ENCODE peak calls at places on chromosomes 11 and 22, in four cellular contexts. Q is kidney, O is testis, Y is BE2C. B is an unnamed sample. For H3K4me1, the result is how much of the 10 kb centered on the place peaks cover.

GRCh38 chr22:26707581-26707980 is 50.2 kb downstream of the MIAT start:
- DNase-seq in Q (no peak), O (no peak), Y (no peak), B (no peak)

GRCh38 chr22:36111316-36111715 is 49.2 kb downstream of the APOL3 start:
- DNase-seq in Q (peak), O (no peak), Y (no peak), B (no peak)

GRCh38 chr22:37569921-37570660 is 9.8 kb downstream of the LGALS2 start:
- DNase-seq in Q (no peak), O (no peak), Y (no peak), B (no peak)

GRCh38 chr11:130866831-130867230 is 49.4 kb downstream of the SNX19 start:
- DNase-seq in Q (no peak), O (no peak), Y (no peak), B (no peak)

GRCh38 chr11:65102142-65103095 is 6.4 kb downstream of the VPS51 start:
- DNase-seq in Q (no peak), O (no peak), Y (no peak), B (no peak)

GRCh38 chr11:69950120-69950519 is 128.0 kb upstream of the ANO1 start:
- DNase-seq in Q (peak), O (peak), Y (peak), B (no peak)

GRCh38 chr11:128603003-128603715 is 15.8 kb upstream of the ETS1 start:
- DNase-seq in Q (no peak), O (no peak), Y (no peak), B (no peak)

GRCh38 chr22:37994982-37995381 is 10.6 kb upstream of the SOX10 start:
- DNase-seq in Q (no peak), O (no peak), Y (no peak), B (no peak)

GRCh38 chr22:37019309-37020191 is at the start of the genes MPST and TST:
- DNase-seq in Q (peak), O (peak), Y (peak), B (no peak)

GRCh38 chr11:131465746-131466145 is 95.3 kb downstream of the NTM start:
- DNase-seq in Q (no peak), O (no peak), Y (no peak), B (no peak)

GRCh38 chr22:40310081-40310770 is 36.1 kb upstream of the ADSL start:
- DNase-seq in Q (no peak), O (no peak), Y (no peak), B (no peak)

GRCh38 chr11:74739546-74740270 is 8.5 kb upstream of the CHRDL2 start:
- DNase-seq in Q (no peak), O (peak), Y (peak), B (no peak)

GRCh38 chr11:62419560-62420342 is 918 bp downstream of the SCGB1A1 start:
- DNase-seq in Q (no peak), O (no peak), Y (no peak), B (no peak)

GRCh38 chr22:23008887-23009286 is 61.4 kb upstream of the GNAZ start:
- DNase-seq in Q (no peak), O (no peak), Y (no peak), B (no peak)

GRCh38 chr11:123166095-123166559 is 28.9 kb downstream of the CLMP start:
- DNase-seq in Q (peak), O (peak), Y (peak), B (no peak)

GRCh38 chr11:787084-787675 is 2.7 kb downstream of the CEND1 start:
- DNase-seq in Q (no peak), O (no peak), Y (no peak), B (no peak)

GRCh38 chr11:69652999-69653398 is 12.0 kb downstream of the CCND1 start:
- DNase-seq in Q (peak), O (no peak), Y (no peak), B (no peak)

GRCh38 chr11:78217650-78218541 is 29.2 kb downstream of the USP35 start:
- DNase-seq in Q (no peak), O (no peak), Y (no peak), B (no peak)

GRCh38 chr22:46513908-46514550 is 23.4 kb downstream of the CELSR1 start:
- DNase-seq in Q (peak), O (no peak), Y (no peak), B (no peak)

GRCh38 chr22:32531955-32532818 is 57.6 kb downstream of the FBXO7 start:
- DNase-seq in Q (peak), O (no peak), Y (peak), B (peak)

GRCh38 chr11:44729065-44729464 is 2.3 kb downstream of the TSPAN18 start:
- DNase-seq in Q (no peak), O (no peak), Y (no peak), B (no peak)

GRCh38 chr11:19803506-19803998 is 90.9 kb downstream of the NAV2 start:
- DNase-seq in Q (no peak), O (no peak), Y (no peak), B (no peak)

GRCh38 chr22:31337178-31337577 is 9.0 kb downstream of the PATZ1 start:
- DNase-seq in Q (peak), O (no peak), Y (no peak), B (no peak)

GRCh38 chr11:126129681-126130671 is 67.3 kb upstream of the CDON start:
- DNase-seq in Q (no peak), O (no peak), Y (no peak), B (no peak)

GRCh38 chr11:65261591-65262380 is at the start of gene POLA2:
- DNase-seq in Q (peak), O (peak), Y (peak), B (peak)

GRCh38 chr11:116535954-116536353 is 236.8 kb downstream of the BUD13 start:
- DNase-seq in Q (no peak), O (no peak), Y (no peak), B (no peak)

GRCh38 chr22:41966607-41967240 is 2.5 kb upstream of the SEPTIN3 start:
- DNase-seq in Q (no peak), O (peak), Y (peak), B (no peak)

GRCh38 chr22:20040801-20041200 is 19.9 kb downstream of the TANGO2 start:
- DNase-seq in Q (no peak), O (no peak), Y (no peak), B (no peak)

GRCh38 chr22:26709617-26710390 is 52.4 kb downstream of the MIAT start:
- DNase-seq in Q (no peak), O (no peak), Y (no peak), B (no peak)

GRCh38 chr11:117097567-117098268 is 510 bp downstream of the SIK3 start:
- DNase-seq in Q (peak), O (peak), Y (peak), B (no peak)

GRCh38 chr11:69670158-69670845 is 4.9 kb downstream of the LTO1 start:
- DNase-seq in Q (peak), O (peak), Y (peak), B (no peak)

GRCh38 chr22:39654959-39655579 is 84.5 kb downstream of the CACNA1I start:
- DNase-seq in Q (no peak), O (no peak), Y (no peak), B (no peak)

GRCh38 chr11:8831861-8832260 is 79.1 kb upstream of the AKIP1 start:
- DNase-seq in Q (no peak), O (no peak), Y (no peak), B (no peak)

GRCh38 chr11:8828055-8828454 is 82.9 kb upstream of the AKIP1 start:
- DNase-seq in Q (no peak), O (no peak), Y (no peak), B (no peak)

GRCh38 chr11:8828580-8829358 is 82.2 kb upstream of the AKIP1 start:
- DNase-seq in Q (no peak), O (peak), Y (no peak), B (no peak)

GRCh38 chr11:8830641-8831040 is 80.3 kb upstream of the AKIP1 start:
- DNase-seq in Q (no peak), O (no peak), Y (no peak), B (no peak)

GRCh38 chr11:8829556-8829955 is 81.4 kb upstream of the AKIP1 start:
- DNase-seq in Q (no peak), O (no peak), Y (no peak), B (no peak)
- H3K4me1 ChIP-seq in Q (under half), O (half or more), Y (under half), B (under half)

DNA sequence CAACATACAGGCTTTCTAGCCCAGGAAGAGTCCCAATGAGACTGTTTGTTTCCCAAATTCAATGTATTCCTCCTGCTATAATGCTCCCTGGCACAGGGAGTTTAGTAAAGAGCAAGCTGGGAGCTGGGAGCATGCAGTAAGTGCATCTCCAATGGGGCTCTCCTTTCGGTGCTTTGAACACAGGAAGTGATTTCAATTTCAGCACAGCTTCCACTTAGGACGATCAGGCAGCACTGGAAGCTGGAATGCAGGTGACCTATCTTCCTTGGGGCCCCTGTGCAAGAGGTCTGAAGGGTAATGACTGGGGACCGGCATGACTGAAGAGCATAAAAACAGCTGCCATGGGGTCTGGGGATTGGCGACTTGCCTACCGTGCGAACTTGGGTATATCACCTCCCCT is 76.0 kb downstream of the LARGE1 start:
- DNase-seq in Q (no peak), O (no peak), Y (no peak), B (no peak)
- H3K4me1 ChIP-seq in Q (under half), O (under half), Y (under half), B (under half)

GRCh38 chr11:29712616-29713015 is 304.2 kb downstream of the KCNA4 start:
- DNase-seq in Q (no peak), O (no peak), Y (no peak), B (no peak)
- H3K4me1 ChIP-seq in Q (under half), O (under half), Y (under half), B (under half)

DNA sequence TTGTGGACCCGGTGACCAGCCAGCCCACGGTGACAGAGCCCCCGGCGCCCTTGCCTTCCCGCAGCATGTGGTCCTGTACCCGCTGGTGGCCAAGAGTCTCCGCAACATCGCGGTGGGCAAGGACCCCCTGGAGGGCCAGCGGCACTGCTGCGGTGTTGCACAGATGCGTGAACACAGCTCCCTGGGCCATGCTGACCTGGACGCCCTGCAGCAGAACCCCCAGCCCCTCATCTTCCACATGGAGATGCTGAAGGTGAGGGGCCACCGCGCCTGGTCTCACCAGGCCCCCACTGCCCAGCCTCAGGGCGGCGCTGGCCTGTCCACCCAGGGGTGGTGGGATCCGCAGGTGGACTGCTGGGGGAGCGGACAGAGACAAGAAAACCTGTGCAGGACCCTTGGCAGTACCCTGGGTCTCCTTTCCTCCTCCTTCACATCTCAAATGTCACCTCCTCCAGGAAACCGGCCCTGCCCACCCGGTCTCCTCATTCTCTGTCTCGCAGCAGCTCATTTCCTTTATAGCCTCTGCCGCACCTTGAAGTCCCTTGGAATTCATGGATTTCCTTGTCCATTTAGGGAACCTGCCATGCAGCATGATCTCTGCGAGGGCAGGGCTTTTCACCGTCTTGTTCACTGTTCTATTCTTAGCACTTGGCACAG is 6.5 kb downstream of the AIP start:
- DNase-seq in Q (peak), O (no peak), Y (no peak), B (no peak)
- H3K4me1 ChIP-seq in Q (under half), O (under half), Y (under half), B (under half)

GRCh38 chr11:85737738-85738137 is 51.7 kb upstream of the CCDC89 start:
- DNase-seq in Q (no peak), O (no peak), Y (no peak), B (no peak)
- H3K4me1 ChIP-seq in Q (under half), O (under half), Y (under half), B (under half)

DNA sequence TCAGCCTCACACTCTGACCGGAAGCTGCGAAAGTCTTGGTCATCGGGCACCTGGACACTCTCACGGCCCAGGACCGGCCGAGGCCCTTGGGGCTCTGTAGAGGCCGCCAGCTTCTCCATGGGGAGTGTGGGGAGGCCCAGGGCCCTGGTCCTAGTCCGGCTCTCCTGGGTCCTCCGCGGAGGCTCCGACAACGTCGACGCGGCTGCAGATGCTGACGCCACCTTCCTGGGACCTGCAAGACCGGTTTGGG is 12.9 kb downstream of the STARD10 start:
- DNase-seq in Q (no peak), O (no peak), Y (no peak), B (no peak)
- H3K4me1 ChIP-seq in Q (half or more), O (under half), Y (under half), B (under half)

DNA sequence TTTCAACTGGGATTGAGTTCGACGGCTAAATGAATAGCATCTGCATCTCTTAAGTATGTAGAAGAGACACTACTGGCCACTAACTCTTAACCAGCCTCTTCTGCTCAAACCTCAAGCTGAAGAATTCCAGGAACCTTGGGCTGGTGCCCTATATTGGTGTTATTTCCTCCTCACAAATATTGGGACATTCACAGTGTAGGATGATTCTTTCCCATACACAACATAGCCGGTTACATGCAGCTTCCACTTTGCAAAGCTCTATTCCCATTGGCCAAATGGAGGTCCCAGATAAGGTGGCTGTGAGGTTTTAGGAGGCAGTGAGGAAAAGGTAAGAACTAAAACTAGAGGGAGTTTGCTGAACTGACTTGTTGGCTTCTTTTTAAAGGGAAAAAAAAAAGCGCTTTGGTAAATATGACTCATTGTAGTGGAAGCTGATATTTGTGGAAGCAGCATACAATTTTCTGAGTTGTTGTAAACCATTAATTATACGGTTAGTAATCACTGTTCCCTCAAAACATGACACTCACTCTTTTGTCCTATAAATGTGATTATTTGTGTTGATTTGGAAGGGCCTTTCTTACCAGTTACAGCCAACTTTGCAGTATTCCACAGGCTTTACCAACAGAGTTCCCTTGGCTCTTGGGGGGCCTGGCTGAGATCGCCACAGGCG is 17.6 kb downstream of the C22orf31 start:
- DNase-seq in Q (no peak), O (no peak), Y (no peak), B (no peak)
- H3K4me1 ChIP-seq in Q (under half), O (under half), Y (under half), B (under half)

GRCh38 chr11:47403571-47403970 is 4.8 kb upstream of the SLC39A13 start:
- DNase-seq in Q (no peak), O (no peak), Y (no peak), B (no peak)
- H3K4me1 ChIP-seq in Q (under half), O (under half), Y (under half), B (under half)

GRCh38 chr22:28477556-28477955 is 202.1 kb downstream of the TTC28 start:
- DNase-seq in Q (no peak), O (no peak), Y (no peak), B (no peak)
- H3K4me1 ChIP-seq in Q (under half), O (under half), Y (under half), B (under half)

GRCh38 chr11:27174672-27175210 is 134.1 kb downstream of the BBOX1 start:
- DNase-seq in Q (no peak), O (no peak), Y (no peak), B (no peak)
- H3K4me1 ChIP-seq in Q (under half), O (under half), Y (under half), B (under half)